ENCODE peak calls at places on chromosomes 11 and 22, in eight cellular contexts. G, B, O, W, M, L, Z and V are unnamed samples.

GRCh38 chr11:59186130-59186594 is 14.2 kb downstream of the DTX4 start:
- DNase-seq in G (no peak), B (peak; percentile 54), O (no peak), W (peak; percentile 8), M (no peak), L (peak; percentile 75), Z (peak; percentile 47), V (peak; percentile 67)

GRCh38 chr11:36264601-36265344 is 24.5 kb downstream of the COMMD9 start:
- DNase-seq in G (no peak), B (no peak), O (no peak), W (no peak), M (no peak), L (no peak), Z (no peak), V (peak; percentile 41)

GRCh38 chr11:208917-209260 is 1.4 kb downstream of the RIC8A start:
- DNase-seq in G (no peak), B (no peak), O (no peak), W (no peak), M (peak; percentile 61), L (no peak), Z (no peak), V (no peak)

GRCh38 chr11:36092314-36093030 is 148.6 kb downstream of the LDLRAD3 start:
- DNase-seq in G (no peak), B (no peak), O (no peak), W (no peak), M (no peak), L (no peak), Z (no peak), V (no peak)

GRCh38 chr11:1778141-1778911 is 14.6 kb upstream of the CTSD start:
- DNase-seq in G (no peak), B (no peak), O (no peak), W (no peak), M (no peak), L (no peak), Z (no peak), V (peak; percentile 52)

GRCh38 chr11:116871248-116871647 is 33.8 kb upstream of the APOA1 start:
- DNase-seq in G (no peak), B (no peak), O (no peak), W (no peak), M (peak; percentile 33), L (no peak), Z (peak; percentile 82), V (peak; percentile 70)

GRCh38 chr22:49738566-49738965 is 89.1 kb downstream of the BRD1 start:
- DNase-seq in G (no peak), B (no peak), O (no peak), W (no peak), M (no peak), L (no peak), Z (no peak), V (no peak)

GRCh38 chr22:24134090-24134846 is 47.0 kb upstream of the SUSD2 start:
- DNase-seq in G (peak; percentile 86), B (peak; percentile 17), O (no peak), W (no peak), M (no peak), L (no peak), Z (no peak), V (peak; percentile 30)

GRCh38 chr11:121293276-121293569 is 652 bp downstream of the SC5D start:
- DNase-seq in G (no peak), B (no peak), O (no peak), W (no peak), M (no peak), L (no peak), Z (no peak), V (no peak)

GRCh38 chr22:37218399-37218770 is 6.1 kb upstream of the SSTR3 start:
- DNase-seq in G (no peak), B (no peak), O (no peak), W (no peak), M (no peak), L (no peak), Z (no peak), V (no peak)

GRCh38 chr22:35900483-35901168 is 128.0 kb downstream of the RBFOX2 start:
- DNase-seq in G (no peak), B (no peak), O (no peak), W (no peak), M (no peak), L (no peak), Z (peak; percentile 54), V (peak; percentile 72)

GRCh38 chr11:66497206-66497605 is 13.2 kb upstream of the BBS1 start:
- DNase-seq in G (no peak), B (no peak), O (no peak), W (no peak), M (no peak), L (no peak), Z (no peak), V (peak; percentile 32)

GRCh38 chr22:17741866-17742527 is 32.3 kb downstream of the BID start:
- DNase-seq in G (no peak), B (no peak), O (no peak), W (no peak), M (no peak), L (no peak), Z (no peak), V (peak; percentile 62)

GRCh38 chr11:134503104-134503503 is 91.1 kb upstream of the B3GAT1 start:
- DNase-seq in G (no peak), B (no peak), O (no peak), W (no peak), M (no peak), L (no peak), Z (no peak), V (no peak)

GRCh38 chr22:45324186-45324775 is 14.5 kb downstream of the FAM118A start:
- DNase-seq in G (no peak), B (no peak), O (no peak), W (no peak), M (no peak), L (no peak), Z (no peak), V (no peak)

GRCh38 chr11:3710485-3711259 is 39.5 kb upstream of the CHRNA10 start:
- DNase-seq in G (no peak), B (no peak), O (no peak), W (no peak), M (no peak), L (no peak), Z (peak; percentile 12), V (no peak)